ENCODE peak calls at places on chromosomes 16 and 17, in five cellular contexts. C, G, D, M and I are unnamed samples.

GRCh38 chr16:23676924-23677480 is 1.7 kb upstream of the PLK1 start:
- DNase-seq in C (no peak), G (no peak), D (no peak), M (no peak), I (no peak)

GRCh38 chr16:66007717-66008116 is 358.8 kb upstream of the CDH5 start:
- DNase-seq in C (no peak), G (no peak), D (no peak), M (no peak), I (no peak)

GRCh38 chr17:42329025-42329976 is 41.0 kb downstream of the STAT5A start:
- DNase-seq in C (no peak), G (no peak), D (peak), M (no peak), I (no peak)

GRCh38 chr16:52212841-52213240 is 334.1 kb downstream of the TOX3 start:
- DNase-seq in C (no peak), G (no peak), D (no peak), M (no peak), I (no peak)

GRCh38 chr17:17021194-17021863 is 20.9 kb upstream of the MPRIP start:
- DNase-seq in C (no peak), G (no peak), D (peak), M (peak), I (no peak)

GRCh38 chr17:57356153-57356721 is 99.9 kb downstream of the MSI2 start:
- DNase-seq in C (no peak), G (no peak), D (no peak), M (peak), I (peak)

GRCh38 chr17:36144014-36144413 is 32.4 kb downstream of the TBC1D3B start:
- DNase-seq in C (no peak), G (no peak), D (no peak), M (no peak), I (no peak)

GRCh38 chr16:81650982-81651562 is 128.0 kb upstream of the PLCG2 start:
- DNase-seq in C (peak), G (no peak), D (no peak), M (peak), I (no peak)

GRCh38 chr16:81461243-81461642 is 16.6 kb downstream of the CMIP start:
- DNase-seq in C (no peak), G (no peak), D (no peak), M (no peak), I (no peak)

GRCh38 chr16:68074850-68075249 is 10.3 kb upstream of the NFATC3 start:
- DNase-seq in C (no peak), G (peak), D (no peak), M (no peak), I (peak)

GRCh38 chr17:44346064-44346844 is 1.2 kb downstream of the GRN start:
- DNase-seq in C (no peak), G (no peak), D (no peak), M (no peak), I (peak)

GRCh38 chr16:84032458-84033178 is 10.0 kb downstream of the SLC38A8 start:
- DNase-seq in C (no peak), G (no peak), D (no peak), M (no peak), I (no peak)

GRCh38 chr16:89786474-89787364 is 29.7 kb downstream of the FANCA start:
- DNase-seq in C (no peak), G (no peak), D (no peak), M (no peak), I (no peak)

GRCh38 chr16:84467709-84468108 is 36.8 kb downstream of the MEAK7 start:
- DNase-seq in C (no peak), G (no peak), D (no peak), M (no peak), I (no peak)

GRCh38 chr16:85311741-85312140 is 199.5 kb upstream of the CIBAR2 start:
- DNase-seq in C (no peak), G (no peak), D (no peak), M (no peak), I (no peak)

GRCh38 chr16:13779676-13780075 is 140.3 kb upstream of the ERCC4 start:
- DNase-seq in C (no peak), G (no peak), D (peak), M (no peak), I (no peak)

GRCh38 chr17:83144421-83145357 is 65.3 kb downstream of the METRNL start:
- DNase-seq in C (peak), G (no peak), D (no peak), M (no peak), I (no peak)

GRCh38 chr16:89115216-89115949 is 21.7 kb downstream of the ACSF3 start:
- DNase-seq in C (no peak), G (peak), D (peak), M (peak), I (peak)

GRCh38 chr17:83106036-83106577 is 26.7 kb downstream of the METRNL start:
- DNase-seq in C (no peak), G (no peak), D (no peak), M (no peak), I (no peak)

GRCh38 chr17:31074772-31075538 is 19.8 kb upstream of the NF1 start:
- DNase-seq in C (no peak), G (no peak), D (peak), M (no peak), I (no peak)

GRCh38 chr17:62617894-62618472 is 9.5 kb upstream of the MRC2 start:
- DNase-seq in C (no peak), G (no peak), D (no peak), M (no peak), I (no peak)

GRCh38 chr16:65312795-65313194 is 190.9 kb upstream of the CDH11 start:
- DNase-seq in C (no peak), G (no peak), D (peak), M (no peak), I (no peak)

GRCh38 chr16:55672471-55672870 is 16.7 kb downstream of the SLC6A2 start:
- DNase-seq in C (no peak), G (no peak), D (peak), M (peak), I (no peak)

GRCh38 chr17:74779948-74780400 is 3.8 kb upstream of the NAT9 start:
- DNase-seq in C (no peak), G (peak), D (no peak), M (peak), I (peak)